ENCODE peak calls at places on chromosomes 5 and 9, in ten cellular contexts. U is body of pancreas; G is mucosa of descending colon; C is MCF 10A; M is HCT116; L is fibroblast of mammary gland; B is foreskin fibroblast; K is Peyer's patch; Y is CD4-positive, alpha-beta T cell; V is fibroblast of lung. H is an unnamed sample.

GRCh38 chr9:108972626-108973209 is 38.5 kb downstream of the ABITRAM start:
- DNase-seq in U (no peak), Y (no peak), K (no peak), L (peak), V (peak), M (no peak), G (no peak), B (peak), C (no peak), H (no peak)

GRCh38 chr9:106420511-106420944 is 442.4 kb upstream of the ZNF462 start:
- DNase-seq in G (no peak), M (no peak), K (no peak), Y (no peak), L (no peak), V (peak), B (peak), U (no peak), C (peak), H (peak)

GRCh38 chr5:138110266-138110963 is 26.6 kb downstream of the WNT8A start:
- DNase-seq in G (no peak), U (no peak), K (no peak), C (no peak), V (no peak), B (no peak), Y (no peak), M (no peak), L (no peak), H (no peak)

GRCh38 chr9:136854842-136855460 is 2.8 kb downstream of the MAMDC4 start:
- DNase-seq in V (no peak), C (no peak), M (no peak), U (peak), L (no peak), G (no peak), K (no peak), B (no peak), Y (no peak), H (no peak)

GRCh38 chr9:91034976-91035824 is 233.6 kb downstream of the SYK start:
- DNase-seq in Y (no peak), U (no peak), K (no peak), C (no peak), B (peak), G (no peak), V (no peak), M (no peak), L (no peak), H (peak)

GRCh38 chr9:123835821-123836220 is 94.1 kb downstream of the DENND1A start:
- DNase-seq in G (no peak), U (no peak), K (no peak), C (no peak), V (no peak), Y (no peak), L (no peak), M (no peak), B (no peak), H (no peak)

GRCh38 chr9:124221685-124222084 is 36.1 kb upstream of the NEK6 start:
- DNase-seq in C (no peak), G (no peak), B (peak), V (no peak), Y (no peak), M (no peak), U (no peak), K (no peak), L (no peak), H (no peak)

GRCh38 chr5:142958933-142959682 is 188.9 kb downstream of the ARHGAP26 start:
- DNase-seq in B (no peak), Y (no peak), V (no peak), K (no peak), M (no peak), G (no peak), U (no peak), C (no peak), L (no peak), H (no peak)

GRCh38 chr9:136332482-136332983 is 5.2 kb downstream of the GPSM1 start:
- DNase-seq in L (no peak), G (no peak), B (no peak), K (no peak), Y (no peak), M (no peak), U (no peak), V (no peak), C (no peak), H (no peak)

GRCh38 chr5:16296946-16297345 is 117.4 kb upstream of the MARCHF11 start:
- DNase-seq in L (no peak), V (no peak), C (no peak), B (no peak), Y (no peak), K (no peak), M (no peak), G (no peak), U (no peak), H (no peak)

GRCh38 chr5:144368556-144368955 is 197.9 kb downstream of the KCTD16 start:
- DNase-seq in C (peak), Y (no peak), G (no peak), U (no peak), L (peak), V (peak), B (peak), K (no peak), M (no peak), H (no peak)

GRCh38 chr9:78011037-78011436 is 20.6 kb downstream of the GNAQ start:
- DNase-seq in G (no peak), U (no peak), B (no peak), C (no peak), L (no peak), Y (no peak), V (no peak), K (no peak), M (no peak), H (no peak)

GRCh38 chr9:111588846-111589245 is 10.6 kb downstream of the PTGR1 start:
- DNase-seq in C (peak), Y (no peak), K (no peak), L (peak), V (peak), B (peak), G (no peak), U (no peak), M (no peak), H (no peak)

GRCh38 chr5:55636711-55637110 is 75.4 kb downstream of the SLC38A9 start:
- DNase-seq in L (peak), M (no peak), B (peak), G (no peak), K (no peak), C (peak), V (peak), Y (no peak), U (peak), H (no peak)

GRCh38 chr9:110357510-110357909 is 19.8 kb upstream of the TXNDC8 start:
- DNase-seq in B (no peak), U (no peak), G (no peak), L (no peak), C (no peak), V (no peak), Y (no peak), M (no peak), K (no peak), H (no peak)

GRCh38 chr5:76960004-76960625 is 7.3 kb downstream of the CRHBP start:
- DNase-seq in B (peak), L (no peak), U (no peak), M (no peak), C (no peak), G (no peak), Y (no peak), K (no peak), V (no peak), H (peak)

GRCh38 chr5:16726538-16726946 is 109.7 kb upstream of the RETREG1 start:
- DNase-seq in C (no peak), B (no peak), G (no peak), M (no peak), K (no peak), L (no peak), Y (no peak), V (no peak), U (no peak), H (no peak)

GRCh38 chr9:2228132-2228531 is 213.0 kb downstream of the SMARCA2 start:
- DNase-seq in U (peak), C (peak), M (no peak), V (peak), B (peak), L (peak), G (no peak), Y (no peak), K (peak), H (no peak)

GRCh38 chr5:81513982-81514381 is 120.0 kb upstream of the ACOT12 start:
- DNase-seq in V (peak), U (no peak), L (peak), G (no peak), C (peak), M (no peak), K (no peak), Y (no peak), B (no peak), H (no peak)

GRCh38 chr5:137604348-137605095 is 105.4 kb upstream of the SPOCK1 start:
- DNase-seq in U (no peak), G (no peak), V (no peak), K (no peak), Y (no peak), M (no peak), B (no peak), L (no peak), C (peak), H (no peak)

GRCh38 chr5:171938358-171938757 is 68.1 kb downstream of the FBXW11 start:
- DNase-seq in L (no peak), U (no peak), Y (no peak), M (no peak), B (no peak), V (no peak), C (no peak), K (no peak), G (no peak), H (no peak)

GRCh38 chr5:170945275-170945674 is 83.5 kb downstream of the RANBP17 start:
- DNase-seq in M (no peak), Y (no peak), L (no peak), U (no peak), C (no peak), B (no peak), K (no peak), V (no peak), G (no peak), H (no peak)

DNA sequence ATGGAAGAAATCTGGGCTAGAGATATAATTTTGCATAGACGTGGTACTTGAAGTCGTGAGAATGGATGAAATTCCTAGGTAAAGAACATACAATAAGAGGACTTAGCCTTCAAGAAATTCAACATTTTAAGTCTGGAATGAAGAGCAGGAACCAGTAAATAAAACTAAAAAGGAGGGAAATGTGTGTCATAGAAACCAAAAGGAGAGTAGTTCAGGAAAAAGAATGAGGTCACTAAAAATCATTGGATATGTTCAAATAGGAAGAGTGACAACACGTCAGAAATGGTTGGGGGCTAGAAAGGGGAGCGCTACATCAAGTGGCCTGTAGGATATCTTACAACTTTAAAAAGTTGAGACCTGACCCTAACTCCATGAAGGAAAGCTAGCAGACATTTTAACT is 44.0 kb downstream of the PFDN1 start:
- DNase-seq in K (no peak), G (no peak), B (no peak), M (no peak), U (no peak), Y (no peak), C (no peak), L (no peak), V (no peak), H (no peak)
- TF ChIP-seq CTCF in K (no peak), G (no peak), B (no peak), M (no peak), U (no peak), Y (no peak), C (no peak), L (no peak), V (no peak), H (no peak)

GRCh38 chr5:42908086-42908485 is 96.4 kb upstream of the SELENOP start:
- DNase-seq in Y (no peak), B (no peak), M (no peak), U (no peak), V (no peak), K (no peak), G (no peak), C (no peak), L (no peak), H (no peak)

GRCh38 chr5:42908509-42909488 is 97.1 kb upstream of the SELENOP start:
- DNase-seq in L (peak), Y (peak), V (peak), U (peak), C (peak), G (peak), M (peak), B (peak), K (peak), H (peak)

GRCh38 chr5:42915306-42915866 is 103.7 kb upstream of the SELENOP start:
- DNase-seq in L (no peak), G (no peak), Y (no peak), V (no peak), U (no peak), C (no peak), B (no peak), K (no peak), M (no peak), H (no peak)

DNA sequence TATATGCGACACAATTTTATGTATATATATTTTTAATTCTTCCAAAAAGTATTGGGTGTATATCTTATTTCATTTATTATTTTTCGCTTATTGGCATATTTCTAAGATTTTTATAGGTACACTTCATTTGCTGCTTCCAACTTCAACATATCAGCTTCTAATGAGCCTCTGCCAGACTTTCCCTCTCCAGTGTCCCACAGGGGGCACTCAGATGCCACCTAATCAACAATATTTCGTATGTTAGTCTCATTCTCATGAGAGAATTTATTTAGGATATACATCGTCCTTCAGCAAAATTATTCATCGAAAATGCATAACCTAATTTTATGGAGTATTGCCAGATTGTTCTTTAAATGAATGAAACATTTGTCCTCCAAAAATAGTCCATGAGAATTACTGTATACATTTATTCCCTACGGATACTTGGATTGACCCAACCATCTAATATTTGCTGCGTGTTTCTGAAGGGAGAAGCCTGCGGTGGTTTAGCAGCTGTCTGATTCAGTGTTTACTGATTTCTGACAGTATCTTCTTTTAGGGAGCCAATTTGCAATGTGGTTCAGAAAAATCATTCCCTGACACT is 100.6 kb upstream of the SELENOP start:
- DNase-seq in K (peak), Y (peak), U (no peak), L (peak), C (peak), B (peak), V (peak), M (peak), G (no peak), H (no peak)
- TF ChIP-seq CTCF in K (peak), Y (peak), U (peak), L (peak), C (peak), B (peak), V (peak), M (peak), G (no peak), H (peak)

GRCh38 chr9:98975838-98976237 is 32.1 kb downstream of the COL15A1 start:
- DNase-seq in K (no peak), G (no peak), L (no peak), M (no peak), Y (no peak), U (no peak), V (no peak), C (no peak), B (no peak), H (no peak)
- TF ChIP-seq CTCF in K (no peak), G (no peak), L (no peak), M (no peak), Y (no peak), U (no peak), V (no peak), C (no peak), B (no peak), H (no peak)

GRCh38 chr5:77973253-77973609 is 197.1 kb upstream of the TBCA start:
- DNase-seq in B (no peak), V (no peak), U (no peak), K (no peak), M (no peak), C (no peak), L (no peak), G (no peak), Y (no peak), H (no peak)
- TF ChIP-seq CTCF in B (no peak), V (peak), U (no peak), K (no peak), M (no peak), C (no peak), L (no peak), G (no peak), Y (no peak), H (no peak)